ENCODE peak calls at places on chromosomes 12 and 14, in seven cellular contexts. One of them, this sample, is unnamed.

GRCh38 chr14:55446833-55447232 is 6.4 kb upstream of the TBPL2 start:
- DNase-seq in prostate gland: no peak
- DNase-seq in CD8-positive, alpha-beta memory T cell: no peak
- DNase-seq in testis: peak
- DNase-seq in fibroblast of lung: peak
- DNase-seq in lung: no peak
- DNase-seq in heart right ventricle: no peak
- DNase-seq in this sample: peak

GRCh38 chr12:76554411-76555225 is 5.0 kb downstream of the OSBPL8 start:
- DNase-seq in lung: no peak
- DNase-seq in testis: no peak
- DNase-seq in prostate gland: no peak
- DNase-seq in fibroblast of lung: no peak
- DNase-seq in heart right ventricle: no peak
- DNase-seq in CD8-positive, alpha-beta memory T cell: no peak
- DNase-seq in this sample: no peak

GRCh38 chr12:89497005-89497404 is 27.6 kb downstream of the GALNT4 start:
- DNase-seq in fibroblast of lung: no peak
- DNase-seq in heart right ventricle: no peak
- DNase-seq in lung: no peak
- DNase-seq in prostate gland: no peak
- DNase-seq in testis: peak
- DNase-seq in CD8-positive, alpha-beta memory T cell: no peak
- DNase-seq in this sample: no peak

GRCh38 chr12:89703768-89704167 is 4.9 kb downstream of the ATP2B1 start:
- DNase-seq in CD8-positive, alpha-beta memory T cell: no peak
- DNase-seq in fibroblast of lung: no peak
- DNase-seq in testis: no peak
- DNase-seq in prostate gland: no peak
- DNase-seq in lung: no peak
- DNase-seq in heart right ventricle: no peak
- DNase-seq in this sample: no peak

GRCh38 chr12:82279597-82279996 is 78.6 kb downstream of the CCDC59 start:
- DNase-seq in prostate gland: no peak
- DNase-seq in lung: no peak
- DNase-seq in fibroblast of lung: no peak
- DNase-seq in heart right ventricle: no peak
- DNase-seq in testis: no peak
- DNase-seq in CD8-positive, alpha-beta memory T cell: no peak
- DNase-seq in this sample: no peak

GRCh38 chr14:83638725-83639124 is 1891.2 kb upstream of the FLRT2 start:
- DNase-seq in fibroblast of lung: no peak
- DNase-seq in lung: no peak
- DNase-seq in heart right ventricle: no peak
- DNase-seq in CD8-positive, alpha-beta memory T cell: no peak
- DNase-seq in testis: no peak
- DNase-seq in prostate gland: no peak
- DNase-seq in this sample: no peak

GRCh38 chr12:15712160-15712559 is 77.0 kb downstream of the EPS8 start:
- DNase-seq in prostate gland: no peak
- DNase-seq in CD8-positive, alpha-beta memory T cell: no peak
- DNase-seq in fibroblast of lung: no peak
- DNase-seq in testis: no peak
- DNase-seq in heart right ventricle: no peak
- DNase-seq in lung: no peak
- DNase-seq in this sample: no peak

GRCh38 chr12:104057771-104058197 is 6.5 kb upstream of the HCFC2 start:
- DNase-seq in lung: no peak
- DNase-seq in fibroblast of lung: no peak
- DNase-seq in CD8-positive, alpha-beta memory T cell: peak
- DNase-seq in testis: no peak
- DNase-seq in prostate gland: no peak
- DNase-seq in heart right ventricle: no peak
- DNase-seq in this sample: no peak

GRCh38 chr14:84622357-84622756 is 907.6 kb upstream of the FLRT2 start:
- DNase-seq in CD8-positive, alpha-beta memory T cell: no peak
- DNase-seq in heart right ventricle: no peak
- DNase-seq in lung: no peak
- DNase-seq in fibroblast of lung: peak
- DNase-seq in testis: no peak
- DNase-seq in prostate gland: no peak
- DNase-seq in this sample: no peak

GRCh38 chr14:92382677-92383076 is 59.7 kb downstream of the SLC24A4 start:
- DNase-seq in heart right ventricle: no peak
- DNase-seq in CD8-positive, alpha-beta memory T cell: no peak
- DNase-seq in fibroblast of lung: no peak
- DNase-seq in testis: peak
- DNase-seq in prostate gland: no peak
- DNase-seq in lung: no peak
- DNase-seq in this sample: no peak

GRCh38 chr12:67161322-67161918 is 107.7 kb upstream of the CAND1 start:
- DNase-seq in lung: peak
- DNase-seq in fibroblast of lung: peak
- DNase-seq in heart right ventricle: peak
- DNase-seq in prostate gland: no peak
- DNase-seq in CD8-positive, alpha-beta memory T cell: peak
- DNase-seq in testis: peak
- DNase-seq in this sample: no peak

GRCh38 chr14:93234798-93235197 is 27.7 kb downstream of the UBR7 start:
- DNase-seq in heart right ventricle: no peak
- DNase-seq in fibroblast of lung: peak
- DNase-seq in CD8-positive, alpha-beta memory T cell: no peak
- DNase-seq in lung: no peak
- DNase-seq in prostate gland: no peak
- DNase-seq in testis: no peak
- DNase-seq in this sample: peak

GRCh38 chr12:90622431-90622830 is 332.5 kb downstream of the CCER1 start:
- DNase-seq in CD8-positive, alpha-beta memory T cell: no peak
- DNase-seq in testis: no peak
- DNase-seq in fibroblast of lung: peak
- DNase-seq in prostate gland: no peak
- DNase-seq in lung: no peak
- DNase-seq in heart right ventricle: no peak
- DNase-seq in this sample: no peak

GRCh38 chr14:75333523-75334190 is 55.0 kb downstream of the FOS start:
- DNase-seq in fibroblast of lung: no peak
- DNase-seq in heart right ventricle: no peak
- DNase-seq in CD8-positive, alpha-beta memory T cell: peak
- DNase-seq in testis: no peak
- DNase-seq in lung: no peak
- DNase-seq in prostate gland: no peak
- DNase-seq in this sample: no peak

GRCh38 chr14:92105845-92106094 is 612 bp downstream of the ATXN3 start:
- DNase-seq in fibroblast of lung: peak
- DNase-seq in testis: peak
- DNase-seq in CD8-positive, alpha-beta memory T cell: no peak
- DNase-seq in prostate gland: peak
- DNase-seq in lung: peak
- DNase-seq in heart right ventricle: peak
- DNase-seq in this sample: peak

DNA sequence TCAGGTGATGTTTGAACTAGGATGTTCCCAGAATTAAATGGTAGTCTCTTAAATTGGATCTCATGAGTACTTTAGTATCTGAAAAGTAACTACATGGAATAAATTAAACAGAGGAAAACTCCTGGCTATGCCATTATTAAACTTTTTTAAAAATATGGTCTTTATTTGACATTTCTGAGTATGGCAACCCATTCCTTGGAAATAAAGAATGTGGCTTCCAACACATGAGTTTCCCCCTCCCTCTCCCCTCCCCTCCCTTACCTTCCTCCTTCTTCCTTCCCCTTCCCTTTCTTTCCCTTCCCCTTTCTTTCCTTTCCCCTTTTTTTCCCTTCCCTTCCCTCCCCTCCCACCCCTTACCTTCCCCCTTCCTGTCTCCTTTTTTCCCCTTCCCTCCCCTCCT is 940.2 kb downstream of the DIO2 start:
- DNase-seq in lung: no peak
- DNase-seq in heart right ventricle: no peak
- DNase-seq in fibroblast of lung: no peak
- DNase-seq in prostate gland: no peak
- DNase-seq in testis: no peak
- DNase-seq in CD8-positive, alpha-beta memory T cell: no peak
- DNase-seq in this sample: no peak
- H3K27ac ChIP-seq in lung: no peak
- H3K27ac ChIP-seq in heart right ventricle: no peak
- H3K27ac ChIP-seq in fibroblast of lung: no peak
- H3K27ac ChIP-seq in prostate gland: no peak
- H3K27ac ChIP-seq in testis: no peak
- H3K27ac ChIP-seq in CD8-positive, alpha-beta memory T cell: no peak
- H3K27ac ChIP-seq in this sample: no peak

GRCh38 chr12:65826513-65827171 is 2.4 kb downstream of the HMGA2 start:
- DNase-seq in prostate gland: no peak
- DNase-seq in testis: no peak
- DNase-seq in CD8-positive, alpha-beta memory T cell: no peak
- DNase-seq in fibroblast of lung: peak
- DNase-seq in lung: no peak
- DNase-seq in heart right ventricle: no peak
- DNase-seq in this sample: peak

GRCh38 chr12:65824314-65824563 is at the start of gene HMGA2:
- DNase-seq in heart right ventricle: no peak
- DNase-seq in fibroblast of lung: no peak
- DNase-seq in testis: no peak
- DNase-seq in lung: no peak
- DNase-seq in prostate gland: no peak
- DNase-seq in CD8-positive, alpha-beta memory T cell: no peak
- DNase-seq in this sample: no peak

GRCh38 chr12:65825323-65825572 is 965 bp downstream of the HMGA2 start:
- DNase-seq in CD8-positive, alpha-beta memory T cell: no peak
- DNase-seq in heart right ventricle: no peak
- DNase-seq in fibroblast of lung: no peak
- DNase-seq in lung: no peak
- DNase-seq in testis: no peak
- DNase-seq in prostate gland: no peak
- DNase-seq in this sample: no peak

GRCh38 chr12:65827827-65828231 is 3.5 kb downstream of the HMGA2 start:
- DNase-seq in lung: no peak
- DNase-seq in CD8-positive, alpha-beta memory T cell: no peak
- DNase-seq in heart right ventricle: no peak
- DNase-seq in prostate gland: no peak
- DNase-seq in fibroblast of lung: peak
- DNase-seq in testis: no peak
- DNase-seq in this sample: peak

GRCh38 chr12:65825573-65826512 is 1.6 kb downstream of the HMGA2 start:
- DNase-seq in CD8-positive, alpha-beta memory T cell: no peak
- DNase-seq in prostate gland: no peak
- DNase-seq in lung: no peak
- DNase-seq in fibroblast of lung: peak
- DNase-seq in heart right ventricle: peak
- DNase-seq in testis: no peak
- DNase-seq in this sample: peak
- H3K27ac ChIP-seq in CD8-positive, alpha-beta memory T cell: no peak
- H3K27ac ChIP-seq in prostate gland: no peak
- H3K27ac ChIP-seq in lung: no peak
- H3K27ac ChIP-seq in fibroblast of lung: peak
- H3K27ac ChIP-seq in heart right ventricle: no peak
- H3K27ac ChIP-seq in testis: no peak
- H3K27ac ChIP-seq in this sample: peak

DNA sequence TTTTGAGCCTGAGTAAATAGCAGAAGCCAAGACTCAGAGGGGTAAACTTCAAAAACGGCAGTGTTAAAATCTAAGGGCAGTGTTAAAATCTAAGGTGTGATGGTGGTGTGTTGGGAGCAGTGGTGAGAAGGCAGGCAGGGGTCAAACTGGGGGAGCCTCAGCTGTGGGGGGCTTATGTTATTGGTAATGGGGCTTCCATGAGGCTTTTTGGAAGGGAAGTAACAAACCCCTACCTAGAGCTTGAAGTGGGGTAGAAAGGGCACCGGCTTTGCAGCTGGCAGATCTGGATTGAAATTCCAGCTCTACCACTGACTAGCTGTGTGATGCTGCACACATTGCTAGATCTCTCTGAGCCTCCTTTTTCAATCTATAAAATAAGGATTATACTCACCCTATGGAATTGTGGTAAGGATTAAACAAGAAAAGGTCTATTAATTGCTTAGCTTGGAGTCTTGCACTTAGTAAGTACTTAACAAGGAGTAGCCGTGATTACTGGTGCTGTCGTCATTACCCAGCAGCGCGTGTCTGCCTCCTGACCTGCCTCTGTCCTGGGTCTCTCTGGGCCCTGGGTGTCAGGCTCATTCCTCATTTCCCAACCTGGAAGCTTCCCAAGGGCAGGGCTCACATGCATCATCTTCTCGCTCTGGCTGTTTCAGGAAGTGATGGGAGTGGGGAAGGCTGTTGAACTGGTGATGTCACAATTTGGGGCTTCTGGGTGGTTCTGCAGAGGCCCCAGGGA is 18.5 kb upstream of the KRT80 start:
- DNase-seq in lung: no peak
- DNase-seq in CD8-positive, alpha-beta memory T cell: no peak
- DNase-seq in heart right ventricle: no peak
- DNase-seq in testis: no peak
- DNase-seq in fibroblast of lung: peak
- DNase-seq in prostate gland: no peak
- DNase-seq in this sample: no peak
- H3K27ac ChIP-seq in lung: no peak
- H3K27ac ChIP-seq in CD8-positive, alpha-beta memory T cell: no peak
- H3K27ac ChIP-seq in heart right ventricle: no peak
- H3K27ac ChIP-seq in testis: no peak
- H3K27ac ChIP-seq in fibroblast of lung: no peak
- H3K27ac ChIP-seq in prostate gland: no peak
- H3K27ac ChIP-seq in this sample: no peak

GRCh38 chr12:12488823-12489528 is 73.7 kb downstream of the DUSP16 start:
- DNase-seq in lung: no peak
- DNase-seq in fibroblast of lung: no peak
- DNase-seq in prostate gland: no peak
- DNase-seq in testis: no peak
- DNase-seq in heart right ventricle: no peak
- DNase-seq in CD8-positive, alpha-beta memory T cell: no peak
- DNase-seq in this sample: no peak

GRCh38 chr12:12495536-12495935 is 67.1 kb downstream of the DUSP16 start:
- DNase-seq in CD8-positive, alpha-beta memory T cell: no peak
- DNase-seq in testis: no peak
- DNase-seq in prostate gland: no peak
- DNase-seq in lung: no peak
- DNase-seq in fibroblast of lung: peak
- DNase-seq in heart right ventricle: no peak
- DNase-seq in this sample: no peak

GRCh38 chr12:12492547-12492946 is 70.1 kb downstream of the DUSP16 start:
- DNase-seq in fibroblast of lung: no peak
- DNase-seq in CD8-positive, alpha-beta memory T cell: no peak
- DNase-seq in heart right ventricle: no peak
- DNase-seq in prostate gland: no peak
- DNase-seq in lung: no peak
- DNase-seq in testis: no peak
- DNase-seq in this sample: no peak

GRCh38 chr12:12488296-12488695 is 74.4 kb downstream of the DUSP16 start:
- DNase-seq in testis: no peak
- DNase-seq in fibroblast of lung: no peak
- DNase-seq in heart right ventricle: no peak
- DNase-seq in CD8-positive, alpha-beta memory T cell: no peak
- DNase-seq in lung: no peak
- DNase-seq in prostate gland: no peak
- DNase-seq in this sample: no peak

DNA sequence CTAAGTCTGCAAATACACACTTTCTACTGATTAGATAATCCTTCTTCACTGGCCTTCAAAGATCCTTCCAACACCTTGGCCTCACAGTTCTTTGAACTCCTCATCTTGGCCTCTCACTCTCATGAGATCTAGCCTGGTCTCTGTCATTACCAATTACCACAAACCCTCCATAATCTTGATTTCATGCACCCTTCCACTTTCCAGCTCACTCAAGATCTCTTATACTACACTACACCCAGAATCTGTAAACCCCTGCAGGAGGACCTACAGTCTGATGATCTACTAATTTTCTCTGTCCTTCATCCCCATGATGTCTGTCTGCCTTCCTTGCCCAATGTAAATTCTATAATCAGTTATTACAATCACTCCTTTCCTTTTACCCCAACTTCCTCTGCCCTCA is 71.0 kb downstream of the DUSP16 start:
- DNase-seq in prostate gland: no peak
- DNase-seq in CD8-positive, alpha-beta memory T cell: no peak
- DNase-seq in lung: no peak
- DNase-seq in testis: no peak
- DNase-seq in heart right ventricle: no peak
- DNase-seq in fibroblast of lung: no peak
- DNase-seq in this sample: no peak
- H3K27ac ChIP-seq in prostate gland: no peak
- H3K27ac ChIP-seq in CD8-positive, alpha-beta memory T cell: no peak
- H3K27ac ChIP-seq in lung: no peak
- H3K27ac ChIP-seq in testis: no peak
- H3K27ac ChIP-seq in heart right ventricle: no peak
- H3K27ac ChIP-seq in fibroblast of lung: no peak
- H3K27ac ChIP-seq in this sample: no peak